ENCODE peak calls at places on chromosomes 5 and 9, in four cellular contexts. D, K, V and T are unnamed samples.

GRCh38 chr9:34716711-34717110 is 6.8 kb upstream of the CCL21 start:
- DNase-seq in D (no peak), K (no peak), V (no peak), T (no peak)

GRCh38 chr9:104743377-104743985 is 4.0 kb upstream of the NIPSNAP3A start:
- DNase-seq in D (peak), K (peak), V (peak), T (no peak)

GRCh38 chr5:141934099-141934844 is 10.6 kb downstream of the DELE1 start:
- DNase-seq in D (no peak), K (no peak), V (no peak), T (no peak)

GRCh38 chr5:136133416-136134383 is 1.1 kb downstream of the SMAD5 start:
- DNase-seq in D (peak), K (peak), V (peak), T (peak)

GRCh38 chr9:72390896-72391295 is 25.9 kb upstream of the ZFAND5 start:
- DNase-seq in D (no peak), K (no peak), V (no peak), T (no peak)

GRCh38 chr5:177472460-177473441 is 683 bp downstream of the DBN1 start:
- DNase-seq in D (peak), K (peak), V (peak), T (peak)

GRCh38 chr9:7402704-7403389 is 396.7 kb downstream of the DMAC1 start:
- DNase-seq in D (no peak), K (peak), V (no peak), T (no peak)

GRCh38 chr9:33465596-33466564 is 7.8 kb downstream of the NOL6 start:
- DNase-seq in D (no peak), K (no peak), V (no peak), T (no peak)

GRCh38 chr9:78354980-78355379 is 58.1 kb downstream of the PSAT1 start:
- DNase-seq in D (no peak), K (no peak), V (no peak), T (no peak)

GRCh38 chr5:73997936-73998335 is 371.9 kb downstream of the ARHGEF28 start:
- DNase-seq in D (no peak), K (no peak), V (no peak), T (no peak)